ENCODE peak calls at places on chromosomes 1 and 21, in four cellular contexts. P is GM12878, T is HepG2, A is H1. I is an unnamed sample.

GRCh38 chr21:34881421-34881820 is 167.7 kb downstream of the RUNX1 start:
- DNase-seq in P (no peak), T (no peak), A (no peak), I (no peak)

GRCh38 chr21:14513772-14514171 is 32.3 kb downstream of the SAMSN1 start:
- DNase-seq in P (no peak), T (no peak), A (no peak), I (no peak)

GRCh38 chr1:7987528-7987927 is 26.0 kb downstream of the PARK7 start:
- DNase-seq in P (no peak), T (no peak), A (no peak), I (no peak)

GRCh38 chr1:223700388-223700918 is 11.9 kb upstream of the CAPN2 start:
- DNase-seq in P (no peak), T (no peak), A (no peak), I (no peak)

GRCh38 chr1:8551057-8551456 is 233.1 kb downstream of the SLC45A1 start:
- DNase-seq in P (no peak), T (no peak), A (no peak), I (no peak)

GRCh38 chr1:113534875-113535274 is 144.6 kb downstream of the MAGI3 start:
- DNase-seq in P (no peak), T (no peak), A (no peak), I (no peak)

GRCh38 chr1:223180803-223181321 is 37.8 kb upstream of the TLR5 start:
- DNase-seq in P (peak; percentile 12), T (no peak), A (no peak), I (peak; percentile 30)

GRCh38 chr1:7590426-7590790 is 180.7 kb upstream of the VAMP3 start:
- DNase-seq in P (no peak), T (no peak), A (no peak), I (no peak)

GRCh38 chr1:89763649-89763986 is 57.2 kb upstream of the LRRC8D start:
- DNase-seq in P (no peak), T (no peak), A (no peak), I (no peak)

GRCh38 chr1:97745912-97746311 is 174.9 kb downstream of the DPYD start:
- DNase-seq in P (no peak), T (no peak), A (no peak), I (no peak)

GRCh38 chr1:59146651-59147358 is 150.1 kb upstream of the FGGY start:
- DNase-seq in P (no peak), T (peak; percentile 3), A (no peak), I (no peak)

GRCh38 chr21:42677339-42678117 is 24.1 kb downstream of the PDE9A start:
- DNase-seq in P (no peak), T (no peak), A (no peak), I (no peak)

GRCh38 chr1:197675475-197676324 is 99.6 kb downstream of the DENND1B start:
- DNase-seq in P (no peak), T (no peak), A (no peak), I (no peak)

GRCh38 chr1:54886724-54887664 is at the start of gene DHCR24:
- DNase-seq in P (peak; percentile 45), T (peak; percentile 77), A (peak; percentile 49), I (peak; percentile 87)

GRCh38 chr1:226781937-226782609 is 43.0 kb upstream of the ITPKB start:
- DNase-seq in P (no peak), T (no peak), A (no peak), I (no peak)

GRCh38 chr1:159922499-159923202 is 2.7 kb downstream of the TAGLN2 start:
- DNase-seq in P (no peak), T (no peak), A (no peak), I (no peak)

GRCh38 chr21:44381874-44382273 is 28.5 kb downstream of the TRPM2 start:
- DNase-seq in P (no peak), T (no peak), A (no peak), I (no peak)

GRCh38 chr1:14804626-14805025 is 206.1 kb downstream of the KAZN start:
- DNase-seq in P (no peak), T (no peak), A (peak; percentile 19), I (no peak)

GRCh38 chr1:96887501-96887900 is 165.9 kb downstream of the PTBP2 start:
- DNase-seq in P (no peak), T (no peak), A (no peak), I (no peak)

GRCh38 chr21:34812510-34813265 is 143.9 kb downstream of the CLIC6 start:
- DNase-seq in P (no peak), T (peak; percentile 78), A (no peak), I (no peak)

GRCh38 chr1:230105754-230106625 is 39.0 kb downstream of the GALNT2 start:
- DNase-seq in P (peak; percentile 59), T (peak; percentile 89), A (no peak), I (no peak)

GRCh38 chr1:1079408-1080121 is 5.5 kb upstream of the RNF223 start:
- DNase-seq in P (no peak), T (peak; percentile 79), A (no peak), I (peak; percentile 40)

GRCh38 chr1:166261511-166261910 is 94.7 kb upstream of the FAM78B start:
- DNase-seq in P (no peak), T (no peak), A (no peak), I (no peak)

GRCh38 chr1:26156285-26157038 is 2.4 kb upstream of the FAM110D start:
- DNase-seq in P (no peak), T (no peak), A (no peak), I (no peak)

GRCh38 chr1:234997201-234998173 is 131.2 kb downstream of the TOMM20 start:
- DNase-seq in P (no peak), T (peak; percentile 94), A (no peak), I (no peak)

GRCh38 chr1:152912900-152913299 is 4.6 kb downstream of the IVL start:
- DNase-seq in P (no peak), T (no peak), A (no peak), I (no peak)

GRCh38 chr1:170929835-170930554 is 5.3 kb upstream of the MROH9 start:
- DNase-seq in P (peak; percentile 11), T (peak; percentile 44), A (peak; percentile 29), I (peak; percentile 63)

GRCh38 chr1:216702170-216702569 is 21.1 kb downstream of the ESRRG start:
- DNase-seq in P (no peak), T (no peak), A (no peak), I (no peak)

GRCh38 chr1:77021637-77022036 is 154.4 kb downstream of the ST6GALNAC5 start:
- DNase-seq in P (no peak), T (no peak), A (no peak), I (no peak)
- TF ChIP-seq SUZ12 in P (no peak), T (no peak), A (no peak), I (no peak)

DNA sequence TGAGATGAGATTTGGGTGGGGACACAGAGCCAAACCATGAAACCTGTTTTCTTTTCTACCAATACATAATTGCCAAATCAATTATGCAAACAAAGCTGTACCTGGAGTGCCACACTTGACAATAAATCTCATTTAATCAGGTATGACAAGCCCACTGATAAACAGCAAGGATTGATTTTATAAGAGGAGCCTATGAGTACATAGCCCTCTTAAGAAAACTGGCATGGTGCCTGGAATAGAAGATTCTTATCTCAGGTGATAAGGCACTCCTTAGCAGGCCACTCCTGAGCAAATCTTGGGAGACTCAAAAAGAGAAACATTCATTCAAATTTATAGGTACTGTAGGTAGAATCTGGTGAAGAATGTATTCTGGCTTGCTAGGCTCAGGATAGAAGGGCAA is 28.6 kb upstream of the PDE4B start:
- DNase-seq in P (no peak), T (no peak), A (no peak), I (no peak)
- TF ChIP-seq ZNF274 in P (no peak), T (no peak), A (no peak), I (no peak)

GRCh38 chr1:181104790-181105133 is 16.3 kb downstream of the IER5 start:
- DNase-seq in P (no peak), T (peak; percentile 39), A (no peak), I (no peak)
- TF ChIP-seq SUZ12 in P (no peak), T (no peak), A (no peak), I (no peak)

GRCh38 chr1:47189844-47190562 is at the start of gene PDZK1IP1:
- DNase-seq in P (no peak), T (no peak), A (no peak), I (no peak)

GRCh38 chr1:47190807-47191206 is 971 bp upstream of the PDZK1IP1 start:
- DNase-seq in P (no peak), T (no peak), A (no peak), I (no peak)

GRCh38 chr1:47194314-47194713 is 4.5 kb upstream of the PDZK1IP1 start:
- DNase-seq in P (no peak), T (no peak), A (no peak), I (no peak)

GRCh38 chr1:47191940-47192457 is 2.2 kb upstream of the PDZK1IP1 start:
- DNase-seq in P (no peak), T (no peak), A (no peak), I (no peak)

DNA sequence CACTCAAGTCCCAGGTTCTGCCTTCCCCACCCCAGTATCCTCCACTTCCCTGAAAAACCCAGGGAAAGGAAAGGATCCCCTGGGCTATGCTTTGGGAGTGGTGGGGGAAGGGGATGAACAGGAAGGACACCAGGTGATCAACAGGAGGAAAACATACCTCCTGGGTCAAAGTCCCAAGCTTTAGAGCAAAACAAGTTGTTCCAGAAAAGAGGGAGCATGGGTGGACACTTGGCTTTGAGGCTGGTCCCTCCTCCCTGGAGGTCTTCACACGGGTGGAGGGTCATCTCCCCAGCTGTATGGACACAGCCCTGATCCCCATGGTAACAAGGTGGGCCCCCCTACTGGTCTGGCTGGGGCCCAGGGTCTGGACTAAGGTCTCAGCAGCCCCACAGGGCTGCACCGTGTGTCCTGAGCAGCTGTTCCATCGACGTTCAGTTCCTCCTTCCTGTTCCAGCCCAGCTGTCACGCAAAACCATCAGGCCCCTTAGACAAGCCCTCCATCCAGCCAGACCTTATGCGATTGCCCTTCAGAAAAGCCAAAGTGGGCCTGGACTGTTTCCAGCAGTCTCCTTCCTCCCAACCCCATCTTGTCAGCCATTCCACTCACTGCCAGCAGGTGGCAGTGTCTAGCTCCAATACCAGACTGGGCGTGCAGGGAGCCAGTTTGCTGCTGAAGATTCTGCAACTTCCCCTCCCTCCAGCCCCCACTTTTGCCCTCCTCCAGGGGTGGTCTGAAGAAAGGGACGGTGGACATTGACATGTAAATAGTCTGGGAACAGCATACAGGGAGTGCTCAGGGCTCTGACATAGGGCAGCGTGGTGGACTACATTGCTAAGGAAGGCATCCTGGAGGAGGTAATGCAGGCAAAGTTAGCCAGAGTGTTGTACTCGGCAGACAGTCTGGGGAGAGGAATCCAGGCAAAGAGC is 2.9 kb upstream of the PDZK1IP1 start:
- DNase-seq in P (no peak), T (peak; percentile 91), A (peak; percentile 90), I (peak; percentile 98)
- TF ChIP-seq ZNF274 in P (no peak), T (peak; percentile 55), A (no peak), I (no peak)

GRCh38 chr1:16242556-16243407 is 5.8 kb upstream of the CPLANE2 start:
- DNase-seq in P (no peak), T (no peak), A (no peak), I (no peak)
- TF ChIP-seq SUZ12 in P (no peak), T (no peak), A (no peak), I (no peak)